ENCODE peak calls at places on chromosomes 7 and 10, in seven cellular contexts. M is dorsolateral prefrontal cortex; E is PC-3; L is IMR-90; W is putamen; Y is stimulated activated CD8-positive, alpha-beta memory T cell treated with anti-CD3 and anti-CD28 coated beads, Interleukin-15, amount 100 ng/mL, for 24 hours; R is iPS-NIHi11. V is an unnamed sample.

GRCh38 chr10:129466703-129467345 is at the start of gene MGMT:
- DNase-seq in M (peak; percentile 95), E (peak; percentile 79), L (peak; percentile 76), W (peak; percentile 91), Y (peak; percentile 96), R (peak; percentile 100), V (peak; percentile 97)

GRCh38 chr7:23114854-23115253 is 9.3 kb downstream of the KLHL7 start:
- DNase-seq in M (no peak), E (no peak), L (peak; percentile 63), W (no peak), Y (no peak), R (no peak), V (no peak)

GRCh38 chr7:3430588-3430987 is 129.5 kb downstream of the SDK1 start:
- DNase-seq in M (no peak), E (no peak), L (no peak), W (no peak), Y (no peak), R (peak; percentile 42), V (peak; percentile 65)

GRCh38 chr10:5956146-5956914 is 21.0 kb downstream of the IL15RA start:
- DNase-seq in M (no peak), E (no peak), L (no peak), W (no peak), Y (no peak), R (no peak), V (no peak)

GRCh38 chr10:37860494-37861190 is 3.2 kb upstream of the ZNF248 start:
- DNase-seq in M (no peak), E (peak; percentile 100), L (peak; percentile 82), W (no peak), Y (no peak), R (no peak), V (no peak)

GRCh38 chr7:149846436-149847046 is 8.4 kb downstream of the ZNF862 start:
- DNase-seq in M (no peak), E (no peak), L (no peak), W (no peak), Y (no peak), R (no peak), V (no peak)

GRCh38 chr7:69596723-69597277 is 1.5 kb upstream of the AUTS2 start:
- DNase-seq in M (no peak), E (no peak), L (no peak), W (peak; percentile 35), Y (no peak), R (no peak), V (no peak)

GRCh38 chr7:5479133-5479745 is 55.6 kb upstream of the TNRC18 start:
- DNase-seq in M (no peak), E (no peak), L (peak; percentile 31), W (no peak), Y (no peak), R (no peak), V (no peak)

GRCh38 chr7:75861636-75862035 is 17.2 kb upstream of the RHBDD2 start:
- DNase-seq in M (no peak), E (no peak), L (peak; percentile 77), W (no peak), Y (no peak), R (no peak), V (no peak)

GRCh38 chr7:50146692-50147091 is 53.6 kb upstream of the ZPBP start:
- DNase-seq in M (no peak), E (no peak), L (no peak), W (no peak), Y (no peak), R (no peak), V (no peak)